ENCODE peak calls at places on chromosomes 1 and 21, in eight cellular contexts. V is activated naive CD4-positive, alpha-beta T cell; H is sigmoid colon; F is stimulated activated CD8-positive, alpha-beta memory T cell treated with anti-CD3 and anti-CD28 coated beads, Interleukin-7, amount 100 ng/mL, for 48 hours; T is choroid plexus epithelial cell; O is activated T-cell treated with anti-CD3 and anti-CD28 coated beads for 4 hours; R is effector CD8-positive, alpha-beta T cell; U is stimulated activated CD4-positive, alpha-beta T cell treated with anti-CD3 and anti-CD28 coated beads, TNF-alpha, amount 100 ng/mL, for 48 hours. K is an unnamed sample.

GRCh38 chr1:55490556-55490955 is 275.4 kb upstream of the USP24 start:
- DNase-seq in O (no peak), R (no peak), U (no peak), F (no peak), T (no peak), H (no peak), V (no peak), K (no peak)

GRCh38 chr1:43049487-43049886 is 90.8 kb upstream of the SLC2A1 start:
- DNase-seq in R (no peak), O (no peak), V (no peak), T (no peak), U (no peak), F (no peak), H (no peak), K (no peak)

GRCh38 chr1:209326876-209327275 is 256.6 kb upstream of the CAMK1G start:
- DNase-seq in O (no peak), H (no peak), U (no peak), F (no peak), T (no peak), R (no peak), V (no peak), K (no peak)

GRCh38 chr1:43973981-43974442 is 748 bp upstream of the ATP6V0B start:
- DNase-seq in V (no peak), R (no peak), U (no peak), O (no peak), T (peak; percentile 22), H (no peak), F (no peak), K (no peak)

GRCh38 chr1:206457408-206457807 is 12.9 kb upstream of the IKBKE start:
- DNase-seq in U (no peak), R (no peak), O (no peak), H (no peak), F (no peak), T (no peak), V (no peak), K (no peak)

GRCh38 chr1:163703794-163704193 is 382.0 kb downstream of the NUF2 start:
- DNase-seq in H (no peak), F (no peak), U (no peak), V (no peak), R (no peak), O (no peak), T (no peak), K (no peak)

GRCh38 chr1:240098534-240098933 is 6.9 kb downstream of the FMN2 start:
- DNase-seq in T (no peak), H (no peak), V (no peak), F (no peak), O (no peak), R (no peak), U (no peak), K (no peak)

GRCh38 chr21:41923641-41924342 is 30.0 kb downstream of the C2CD2 start:
- DNase-seq in H (peak; percentile 75), U (no peak), F (no peak), O (no peak), V (no peak), T (peak; percentile 59), R (no peak), K (peak; percentile 89)

GRCh38 chr1:175498002-175498401 is 245.4 kb downstream of the TNR start:
- DNase-seq in F (no peak), U (no peak), V (no peak), H (no peak), R (no peak), T (peak; percentile 23), O (no peak), K (no peak)

GRCh38 chr1:2230781-2231666 is 2.9 kb downstream of the SKI start:
- DNase-seq in R (peak; percentile 28), T (no peak), U (no peak), O (no peak), F (no peak), H (no peak), V (no peak), K (no peak)

GRCh38 chr1:217191441-217191840 is 439.4 kb downstream of the GPATCH2 start:
- DNase-seq in F (no peak), T (no peak), O (no peak), U (no peak), V (no peak), R (no peak), H (no peak), K (no peak)

GRCh38 chr1:239977414-239977813 is 114.3 kb upstream of the FMN2 start:
- DNase-seq in O (no peak), R (no peak), U (no peak), T (no peak), V (no peak), F (no peak), H (no peak), K (no peak)

GRCh38 chr1:27402349-27402754 is 9.9 kb downstream of the GPR3 start:
- DNase-seq in O (no peak), H (peak; percentile 91), T (peak; percentile 74), V (no peak), R (no peak), F (no peak), U (no peak), K (peak; percentile 92)

GRCh38 chr1:39105061-39105840 is 79.1 kb downstream of the NDUFS5 start:
- DNase-seq in F (no peak), T (peak; percentile 69), U (no peak), R (peak; percentile 22), H (peak; percentile 90), V (no peak), O (peak; percentile 46), K (peak; percentile 92)

GRCh38 chr1:56780832-56781231 is 38.4 kb downstream of the FYB2 start:
- DNase-seq in H (no peak), O (no peak), V (no peak), T (no peak), U (no peak), F (no peak), R (no peak), K (no peak)

GRCh38 chr1:209866201-209866600 is 38.4 kb downstream of the UTP25 start:
- DNase-seq in V (no peak), F (no peak), H (no peak), U (no peak), R (no peak), T (no peak), O (no peak), K (no peak)